ENCODE peak calls at places on chromosomes 1 and 21, in six cellular contexts. L is Calu3, M is neural crest cell, F is HFFc6, P is colonic mucosa, G is RWPE1. W is an unnamed sample.

GRCh38 chr1:62318756-62319544 is at the start of gene KANK4:
- DNase-seq in L (no peak), M (peak; percentile 30), F (no peak), P (peak; percentile 35), G (no peak), W (no peak)

GRCh38 chr1:38418195-38419030 is 371.8 kb upstream of the POU3F1 start:
- DNase-seq in L (no peak), M (no peak), F (no peak), P (no peak), G (no peak), W (no peak)

GRCh38 chr1:82329226-82329625 is 528.5 kb downstream of the ADGRL2 start:
- DNase-seq in L (no peak), M (no peak), F (no peak), P (no peak), G (no peak), W (no peak)

GRCh38 chr1:43313771-43314170 is 13.0 kb downstream of the TIE1 start:
- DNase-seq in L (no peak), M (no peak), F (no peak), P (peak; percentile 68), G (no peak), W (no peak)

GRCh38 chr1:237754627-237755026 is 136.1 kb downstream of the ZP4 start:
- DNase-seq in L (no peak), M (no peak), F (no peak), P (no peak), G (no peak), W (no peak)

GRCh38 chr1:112509005-112509659 is 367 bp downstream of the WNT2B start:
- DNase-seq in L (peak; percentile 14), M (no peak), F (no peak), P (no peak), G (no peak), W (no peak)

GRCh38 chr1:75423616-75424015 is 187.3 kb downstream of the SLC44A5 start:
- DNase-seq in L (no peak), M (no peak), F (no peak), P (no peak), G (no peak), W (no peak)

GRCh38 chr1:4053774-4054173 is 153.7 kb upstream of the C1orf174 start:
- DNase-seq in L (no peak), M (no peak), F (no peak), P (no peak), G (no peak), W (no peak)

GRCh38 chr1:166819982-166820381 is 19.3 kb upstream of the POGK start:
- DNase-seq in L (no peak), M (no peak), F (no peak), P (no peak), G (no peak), W (no peak)

GRCh38 chr1:166827426-166827825 is 11.8 kb upstream of the POGK start:
- DNase-seq in L (no peak), M (no peak), F (no peak), P (no peak), G (no peak), W (no peak)

GRCh38 chr1:166822385-166822784 is 16.9 kb upstream of the POGK start:
- DNase-seq in L (no peak), M (no peak), F (no peak), P (no peak), G (no peak), W (no peak)
- TF ChIP-seq CTCF in L (no peak), M (peak; percentile 53), F (peak; percentile 63), P (no peak), G (peak; percentile 10), W (no peak)

GRCh38 chr1:152448095-152448494 is 34.0 kb upstream of the CRNN start:
- DNase-seq in L (no peak), M (no peak), F (no peak), P (no peak), G (no peak), W (no peak)

GRCh38 chr1:152447484-152447883 is 33.4 kb upstream of the CRNN start:
- DNase-seq in L (no peak), M (no peak), F (no peak), P (no peak), G (no peak), W (no peak)

GRCh38 chr1:152449661-152450060 is 35.6 kb upstream of the CRNN start:
- DNase-seq in L (no peak), M (no peak), F (no peak), P (no peak), G (no peak), W (no peak)

GRCh38 chr1:152448496-152448895 is 34.4 kb upstream of the CRNN start:
- DNase-seq in L (no peak), M (no peak), F (no peak), P (no peak), G (no peak), W (no peak)

GRCh38 chr1:152451254-152451653 is 37.2 kb upstream of the CRNN start:
- DNase-seq in L (peak; percentile 42), M (no peak), F (no peak), P (no peak), G (no peak), W (no peak)
- TF ChIP-seq CTCF in L (peak; percentile 33), M (no peak), F (peak; percentile 56), P (no peak), G (no peak), W (no peak)

GRCh38 chr21:14767192-14767852 is 221.2 kb upstream of the SAMSN1 start:
- DNase-seq in L (no peak), M (no peak), F (no peak), P (no peak), G (no peak), W (no peak)

GRCh38 chr21:14762734-14763694 is 216.9 kb upstream of the SAMSN1 start:
- DNase-seq in L (no peak), M (no peak), F (no peak), P (no peak), G (no peak), W (no peak)

GRCh38 chr21:14768042-14768441 is 221.9 kb upstream of the SAMSN1 start:
- DNase-seq in L (no peak), M (no peak), F (no peak), P (no peak), G (no peak), W (no peak)

GRCh38 chr21:14763695-14764064 is 217.6 kb upstream of the SAMSN1 start:
- DNase-seq in L (no peak), M (no peak), F (no peak), P (no peak), G (no peak), W (no peak)

GRCh38 chr21:14766241-14766640 is 220.1 kb upstream of the SAMSN1 start:
- DNase-seq in L (no peak), M (no peak), F (no peak), P (no peak), G (no peak), W (no peak)
- TF ChIP-seq CTCF in L (no peak), M (no peak), F (no peak), P (no peak), G (no peak), W (no peak)

DNA sequence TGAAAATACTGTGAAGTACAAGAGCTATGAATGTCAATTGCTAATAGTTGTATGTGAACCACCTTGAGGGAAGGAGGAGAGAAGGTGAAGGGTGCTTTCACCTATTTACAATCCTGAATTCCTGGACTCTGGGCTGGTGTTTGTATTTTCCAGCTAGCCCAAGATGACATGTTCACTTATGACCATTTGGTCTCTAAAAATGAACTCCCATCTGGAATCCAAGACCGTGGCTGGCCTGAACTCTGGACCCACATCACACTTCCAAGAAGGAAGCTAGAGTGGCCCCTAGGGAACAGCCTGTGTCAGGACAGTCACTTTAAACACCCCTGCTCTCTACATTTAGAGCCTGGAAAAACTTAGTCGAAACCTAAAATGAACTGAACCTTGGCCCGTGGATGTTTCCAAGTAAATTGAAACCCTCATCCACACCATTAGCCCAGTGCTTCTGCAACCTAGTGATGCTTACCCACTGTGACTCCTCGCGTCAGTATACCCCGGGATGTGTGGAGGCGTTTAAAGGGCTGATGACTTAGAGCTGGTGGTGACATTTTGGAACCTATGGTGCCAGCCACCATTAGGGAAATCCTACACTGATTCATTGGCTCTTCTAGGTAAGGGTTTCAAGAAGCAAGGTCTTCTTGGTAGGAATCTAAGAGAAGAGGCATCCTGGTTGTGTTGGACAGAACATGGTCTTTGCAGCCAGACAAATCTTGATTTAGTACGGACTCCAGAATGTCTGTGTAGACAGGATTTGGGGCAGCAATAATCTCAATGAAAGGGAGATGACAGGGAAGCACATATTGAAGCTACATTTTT is 171.5 kb upstream of the IRF2BP2 start:
- DNase-seq in L (no peak), M (no peak), F (no peak), P (no peak), G (no peak), W (no peak)
- TF ChIP-seq CTCF in L (no peak), M (no peak), F (no peak), P (no peak), G (no peak), W (no peak)